ENCODE peak calls at places on chromosomes 11 and 22, in six cellular contexts. One of them, this sample, is unnamed.
A peak's percentile ranks its signal among the peaks of the same experiment; 100 is the strongest.

GRCh38 chr11:73201888-73202810 is 15.9 kb upstream of the P2RY2 start:
- DNase-seq in activated CD8-positive, alpha-beta memory T cell treated with anti-CD3 and anti-CD28 coated beads for 48 hours: no peak
- DNase-seq in SHP77 treated with DMSO at 0.1 percent for 48 hours: no peak
- DNase-seq in posterior cingulate gyrus: no peak
- DNase-seq in stimulated activated CD4-positive, alpha-beta T cell treated with anti-CD3 and anti-CD28 coated beads, Interleukin-2, amount 100 ng/mL, for 48 hours: no peak
- DNase-seq in activated T-cell treated with anti-CD3 and anti-CD28 coated beads for 1 hour: no peak
- DNase-seq in this sample: no peak

GRCh38 chr11:2794947-2795346 is 90.6 kb downstream of the CDKN1C start:
- DNase-seq in activated CD8-positive, alpha-beta memory T cell treated with anti-CD3 and anti-CD28 coated beads for 48 hours: no peak
- DNase-seq in SHP77 treated with DMSO at 0.1 percent for 48 hours: no peak
- DNase-seq in posterior cingulate gyrus: no peak
- DNase-seq in stimulated activated CD4-positive, alpha-beta T cell treated with anti-CD3 and anti-CD28 coated beads, Interleukin-2, amount 100 ng/mL, for 48 hours: no peak
- DNase-seq in activated T-cell treated with anti-CD3 and anti-CD28 coated beads for 1 hour: no peak
- DNase-seq in this sample: no peak

GRCh38 chr11:41845066-41845465 is 385.6 kb upstream of the LRRC4C start:
- DNase-seq in activated CD8-positive, alpha-beta memory T cell treated with anti-CD3 and anti-CD28 coated beads for 48 hours: no peak
- DNase-seq in SHP77 treated with DMSO at 0.1 percent for 48 hours: no peak
- DNase-seq in posterior cingulate gyrus: no peak
- DNase-seq in stimulated activated CD4-positive, alpha-beta T cell treated with anti-CD3 and anti-CD28 coated beads, Interleukin-2, amount 100 ng/mL, for 48 hours: no peak
- DNase-seq in activated T-cell treated with anti-CD3 and anti-CD28 coated beads for 1 hour: no peak
- DNase-seq in this sample: no peak

GRCh38 chr11:24421766-24422165 is 75.1 kb upstream of the LUZP2 start:
- DNase-seq in activated CD8-positive, alpha-beta memory T cell treated with anti-CD3 and anti-CD28 coated beads for 48 hours: no peak
- DNase-seq in SHP77 treated with DMSO at 0.1 percent for 48 hours: no peak
- DNase-seq in posterior cingulate gyrus: no peak
- DNase-seq in stimulated activated CD4-positive, alpha-beta T cell treated with anti-CD3 and anti-CD28 coated beads, Interleukin-2, amount 100 ng/mL, for 48 hours: no peak
- DNase-seq in activated T-cell treated with anti-CD3 and anti-CD28 coated beads for 1 hour: no peak
- DNase-seq in this sample: no peak

GRCh38 chr11:86743223-86744118 is 56.9 kb upstream of the PRSS23 start:
- DNase-seq in activated CD8-positive, alpha-beta memory T cell treated with anti-CD3 and anti-CD28 coated beads for 48 hours: peak; percentile 13
- DNase-seq in SHP77 treated with DMSO at 0.1 percent for 48 hours: no peak
- DNase-seq in posterior cingulate gyrus: peak; percentile 36
- DNase-seq in stimulated activated CD4-positive, alpha-beta T cell treated with anti-CD3 and anti-CD28 coated beads, Interleukin-2, amount 100 ng/mL, for 48 hours: peak; percentile 40
- DNase-seq in activated T-cell treated with anti-CD3 and anti-CD28 coated beads for 1 hour: no peak
- DNase-seq in this sample: no peak

GRCh38 chr11:71286701-71287643 is 34.6 kb upstream of the SHANK2 start:
- DNase-seq in activated CD8-positive, alpha-beta memory T cell treated with anti-CD3 and anti-CD28 coated beads for 48 hours: no peak
- DNase-seq in SHP77 treated with DMSO at 0.1 percent for 48 hours: no peak
- DNase-seq in posterior cingulate gyrus: peak; percentile 30
- DNase-seq in stimulated activated CD4-positive, alpha-beta T cell treated with anti-CD3 and anti-CD28 coated beads, Interleukin-2, amount 100 ng/mL, for 48 hours: no peak
- DNase-seq in activated T-cell treated with anti-CD3 and anti-CD28 coated beads for 1 hour: no peak
- DNase-seq in this sample: peak; percentile 47

GRCh38 chr22:24188705-24189248 is 7.5 kb downstream of the SUSD2 start:
- DNase-seq in activated CD8-positive, alpha-beta memory T cell treated with anti-CD3 and anti-CD28 coated beads for 48 hours: no peak
- DNase-seq in SHP77 treated with DMSO at 0.1 percent for 48 hours: no peak
- DNase-seq in posterior cingulate gyrus: no peak
- DNase-seq in stimulated activated CD4-positive, alpha-beta T cell treated with anti-CD3 and anti-CD28 coated beads, Interleukin-2, amount 100 ng/mL, for 48 hours: no peak
- DNase-seq in activated T-cell treated with anti-CD3 and anti-CD28 coated beads for 1 hour: no peak
- DNase-seq in this sample: no peak

GRCh38 chr22:38038426-38038825 is 18.8 kb upstream of the PICK1 start:
- DNase-seq in activated CD8-positive, alpha-beta memory T cell treated with anti-CD3 and anti-CD28 coated beads for 48 hours: no peak
- DNase-seq in SHP77 treated with DMSO at 0.1 percent for 48 hours: no peak
- DNase-seq in posterior cingulate gyrus: peak; percentile 63
- DNase-seq in stimulated activated CD4-positive, alpha-beta T cell treated with anti-CD3 and anti-CD28 coated beads, Interleukin-2, amount 100 ng/mL, for 48 hours: no peak
- DNase-seq in activated T-cell treated with anti-CD3 and anti-CD28 coated beads for 1 hour: no peak
- DNase-seq in this sample: peak; percentile 90

GRCh38 chr22:22159384-22159783 is 85.2 kb upstream of the VPREB1 start:
- DNase-seq in activated CD8-positive, alpha-beta memory T cell treated with anti-CD3 and anti-CD28 coated beads for 48 hours: no peak
- DNase-seq in SHP77 treated with DMSO at 0.1 percent for 48 hours: no peak
- DNase-seq in posterior cingulate gyrus: no peak
- DNase-seq in stimulated activated CD4-positive, alpha-beta T cell treated with anti-CD3 and anti-CD28 coated beads, Interleukin-2, amount 100 ng/mL, for 48 hours: no peak
- DNase-seq in activated T-cell treated with anti-CD3 and anti-CD28 coated beads for 1 hour: no peak
- DNase-seq in this sample: no peak

GRCh38 chr11:68298659-68299516 is 13.5 kb upstream of the LRP5 start:
- DNase-seq in activated CD8-positive, alpha-beta memory T cell treated with anti-CD3 and anti-CD28 coated beads for 48 hours: no peak
- DNase-seq in SHP77 treated with DMSO at 0.1 percent for 48 hours: peak; percentile 23
- DNase-seq in posterior cingulate gyrus: no peak
- DNase-seq in stimulated activated CD4-positive, alpha-beta T cell treated with anti-CD3 and anti-CD28 coated beads, Interleukin-2, amount 100 ng/mL, for 48 hours: no peak
- DNase-seq in activated T-cell treated with anti-CD3 and anti-CD28 coated beads for 1 hour: no peak
- DNase-seq in this sample: no peak

GRCh38 chr22:48376936-48377335 is 1450.7 kb downstream of the BRD1 start:
- DNase-seq in activated CD8-positive, alpha-beta memory T cell treated with anti-CD3 and anti-CD28 coated beads for 48 hours: no peak
- DNase-seq in SHP77 treated with DMSO at 0.1 percent for 48 hours: no peak
- DNase-seq in posterior cingulate gyrus: no peak
- DNase-seq in stimulated activated CD4-positive, alpha-beta T cell treated with anti-CD3 and anti-CD28 coated beads, Interleukin-2, amount 100 ng/mL, for 48 hours: no peak
- DNase-seq in activated T-cell treated with anti-CD3 and anti-CD28 coated beads for 1 hour: no peak
- DNase-seq in this sample: no peak

GRCh38 chr11:45212566-45213315 is 66.3 kb downstream of the PRDM11 start:
- DNase-seq in activated CD8-positive, alpha-beta memory T cell treated with anti-CD3 and anti-CD28 coated beads for 48 hours: no peak
- DNase-seq in SHP77 treated with DMSO at 0.1 percent for 48 hours: no peak
- DNase-seq in posterior cingulate gyrus: no peak
- DNase-seq in stimulated activated CD4-positive, alpha-beta T cell treated with anti-CD3 and anti-CD28 coated beads, Interleukin-2, amount 100 ng/mL, for 48 hours: no peak
- DNase-seq in activated T-cell treated with anti-CD3 and anti-CD28 coated beads for 1 hour: no peak
- DNase-seq in this sample: no peak

GRCh38 chr11:35978173-35978572 is 34.3 kb downstream of the LDLRAD3 start:
- DNase-seq in activated CD8-positive, alpha-beta memory T cell treated with anti-CD3 and anti-CD28 coated beads for 48 hours: no peak
- DNase-seq in SHP77 treated with DMSO at 0.1 percent for 48 hours: no peak
- DNase-seq in posterior cingulate gyrus: no peak
- DNase-seq in stimulated activated CD4-positive, alpha-beta T cell treated with anti-CD3 and anti-CD28 coated beads, Interleukin-2, amount 100 ng/mL, for 48 hours: no peak
- DNase-seq in activated T-cell treated with anti-CD3 and anti-CD28 coated beads for 1 hour: no peak
- DNase-seq in this sample: no peak

GRCh38 chr11:3984896-3985295 is 109.7 kb upstream of the RRM1 start:
- DNase-seq in activated CD8-positive, alpha-beta memory T cell treated with anti-CD3 and anti-CD28 coated beads for 48 hours: no peak
- DNase-seq in SHP77 treated with DMSO at 0.1 percent for 48 hours: no peak
- DNase-seq in posterior cingulate gyrus: no peak
- DNase-seq in stimulated activated CD4-positive, alpha-beta T cell treated with anti-CD3 and anti-CD28 coated beads, Interleukin-2, amount 100 ng/mL, for 48 hours: no peak
- DNase-seq in activated T-cell treated with anti-CD3 and anti-CD28 coated beads for 1 hour: peak; percentile 13
- DNase-seq in this sample: no peak

GRCh38 chr22:50289942-50290630 is 17.4 kb downstream of the PLXNB2 start:
- DNase-seq in activated CD8-positive, alpha-beta memory T cell treated with anti-CD3 and anti-CD28 coated beads for 48 hours: no peak
- DNase-seq in SHP77 treated with DMSO at 0.1 percent for 48 hours: peak; percentile 21
- DNase-seq in posterior cingulate gyrus: no peak
- DNase-seq in stimulated activated CD4-positive, alpha-beta T cell treated with anti-CD3 and anti-CD28 coated beads, Interleukin-2, amount 100 ng/mL, for 48 hours: no peak
- DNase-seq in activated T-cell treated with anti-CD3 and anti-CD28 coated beads for 1 hour: no peak
- DNase-seq in this sample: no peak

GRCh38 chr22:40665312-40665711 is 14.0 kb upstream of the MCHR1 start:
- DNase-seq in activated CD8-positive, alpha-beta memory T cell treated with anti-CD3 and anti-CD28 coated beads for 48 hours: no peak
- DNase-seq in SHP77 treated with DMSO at 0.1 percent for 48 hours: no peak
- DNase-seq in posterior cingulate gyrus: peak; percentile 57
- DNase-seq in stimulated activated CD4-positive, alpha-beta T cell treated with anti-CD3 and anti-CD28 coated beads, Interleukin-2, amount 100 ng/mL, for 48 hours: no peak
- DNase-seq in activated T-cell treated with anti-CD3 and anti-CD28 coated beads for 1 hour: no peak
- DNase-seq in this sample: no peak

GRCh38 chr22:30872282-30873041 is 96.1 kb downstream of the MORC2 start:
- DNase-seq in activated CD8-positive, alpha-beta memory T cell treated with anti-CD3 and anti-CD28 coated beads for 48 hours: no peak
- DNase-seq in SHP77 treated with DMSO at 0.1 percent for 48 hours: no peak
- DNase-seq in posterior cingulate gyrus: peak; percentile 19
- DNase-seq in stimulated activated CD4-positive, alpha-beta T cell treated with anti-CD3 and anti-CD28 coated beads, Interleukin-2, amount 100 ng/mL, for 48 hours: no peak
- DNase-seq in activated T-cell treated with anti-CD3 and anti-CD28 coated beads for 1 hour: no peak
- DNase-seq in this sample: no peak

GRCh38 chr11:73801136-73801535 is 13.5 kb downstream of the MRPL48 start:
- DNase-seq in activated CD8-positive, alpha-beta memory T cell treated with anti-CD3 and anti-CD28 coated beads for 48 hours: no peak
- DNase-seq in SHP77 treated with DMSO at 0.1 percent for 48 hours: no peak
- DNase-seq in posterior cingulate gyrus: no peak
- DNase-seq in stimulated activated CD4-positive, alpha-beta T cell treated with anti-CD3 and anti-CD28 coated beads, Interleukin-2, amount 100 ng/mL, for 48 hours: no peak
- DNase-seq in activated T-cell treated with anti-CD3 and anti-CD28 coated beads for 1 hour: no peak
- DNase-seq in this sample: no peak

GRCh38 chr22:22702159-22702873 is 57.9 kb downstream of the GGTLC2 start:
- DNase-seq in activated CD8-positive, alpha-beta memory T cell treated with anti-CD3 and anti-CD28 coated beads for 48 hours: no peak
- DNase-seq in SHP77 treated with DMSO at 0.1 percent for 48 hours: no peak
- DNase-seq in posterior cingulate gyrus: no peak
- DNase-seq in stimulated activated CD4-positive, alpha-beta T cell treated with anti-CD3 and anti-CD28 coated beads, Interleukin-2, amount 100 ng/mL, for 48 hours: no peak
- DNase-seq in activated T-cell treated with anti-CD3 and anti-CD28 coated beads for 1 hour: no peak
- DNase-seq in this sample: no peak

GRCh38 chr11:115581871-115582639 is 77.8 kb upstream of the CADM1 start:
- DNase-seq in activated CD8-positive, alpha-beta memory T cell treated with anti-CD3 and anti-CD28 coated beads for 48 hours: no peak
- DNase-seq in SHP77 treated with DMSO at 0.1 percent for 48 hours: peak; percentile 14
- DNase-seq in posterior cingulate gyrus: no peak
- DNase-seq in stimulated activated CD4-positive, alpha-beta T cell treated with anti-CD3 and anti-CD28 coated beads, Interleukin-2, amount 100 ng/mL, for 48 hours: no peak
- DNase-seq in activated T-cell treated with anti-CD3 and anti-CD28 coated beads for 1 hour: no peak
- DNase-seq in this sample: no peak

GRCh38 chr11:111944651-111945051 is 7.5 kb downstream of the DIXDC1 start:
- DNase-seq in activated CD8-positive, alpha-beta memory T cell treated with anti-CD3 and anti-CD28 coated beads for 48 hours: no peak
- DNase-seq in SHP77 treated with DMSO at 0.1 percent for 48 hours: no peak
- DNase-seq in posterior cingulate gyrus: no peak
- DNase-seq in stimulated activated CD4-positive, alpha-beta T cell treated with anti-CD3 and anti-CD28 coated beads, Interleukin-2, amount 100 ng/mL, for 48 hours: no peak
- DNase-seq in activated T-cell treated with anti-CD3 and anti-CD28 coated beads for 1 hour: no peak
- DNase-seq in this sample: no peak

GRCh38 chr11:61377461-61378160 is 14.8 kb upstream of the TMEM216 start:
- DNase-seq in activated CD8-positive, alpha-beta memory T cell treated with anti-CD3 and anti-CD28 coated beads for 48 hours: no peak
- DNase-seq in SHP77 treated with DMSO at 0.1 percent for 48 hours: no peak
- DNase-seq in posterior cingulate gyrus: no peak
- DNase-seq in stimulated activated CD4-positive, alpha-beta T cell treated with anti-CD3 and anti-CD28 coated beads, Interleukin-2, amount 100 ng/mL, for 48 hours: no peak
- DNase-seq in activated T-cell treated with anti-CD3 and anti-CD28 coated beads for 1 hour: no peak
- DNase-seq in this sample: no peak

GRCh38 chr11:46895821-46896220 is 22.5 kb downstream of the LRP4 start:
- DNase-seq in activated CD8-positive, alpha-beta memory T cell treated with anti-CD3 and anti-CD28 coated beads for 48 hours: no peak
- DNase-seq in SHP77 treated with DMSO at 0.1 percent for 48 hours: no peak
- DNase-seq in posterior cingulate gyrus: peak; percentile 81
- DNase-seq in stimulated activated CD4-positive, alpha-beta T cell treated with anti-CD3 and anti-CD28 coated beads, Interleukin-2, amount 100 ng/mL, for 48 hours: no peak
- DNase-seq in activated T-cell treated with anti-CD3 and anti-CD28 coated beads for 1 hour: no peak
- DNase-seq in this sample: no peak

GRCh38 chr11:103055174-103055890 is 36.6 kb downstream of the DCUN1D5 start:
- DNase-seq in activated CD8-positive, alpha-beta memory T cell treated with anti-CD3 and anti-CD28 coated beads for 48 hours: no peak
- DNase-seq in SHP77 treated with DMSO at 0.1 percent for 48 hours: no peak
- DNase-seq in posterior cingulate gyrus: no peak
- DNase-seq in stimulated activated CD4-positive, alpha-beta T cell treated with anti-CD3 and anti-CD28 coated beads, Interleukin-2, amount 100 ng/mL, for 48 hours: no peak
- DNase-seq in activated T-cell treated with anti-CD3 and anti-CD28 coated beads for 1 hour: no peak
- DNase-seq in this sample: no peak

GRCh38 chr11:78753297-78753696 is 178.6 kb upstream of the NARS2 start:
- DNase-seq in activated CD8-positive, alpha-beta memory T cell treated with anti-CD3 and anti-CD28 coated beads for 48 hours: no peak
- DNase-seq in SHP77 treated with DMSO at 0.1 percent for 48 hours: no peak
- DNase-seq in posterior cingulate gyrus: no peak
- DNase-seq in stimulated activated CD4-positive, alpha-beta T cell treated with anti-CD3 and anti-CD28 coated beads, Interleukin-2, amount 100 ng/mL, for 48 hours: no peak
- DNase-seq in activated T-cell treated with anti-CD3 and anti-CD28 coated beads for 1 hour: no peak
- DNase-seq in this sample: no peak

GRCh38 chr22:37147186-37147990 is 2.3 kb downstream of the IL2RB start:
- DNase-seq in activated CD8-positive, alpha-beta memory T cell treated with anti-CD3 and anti-CD28 coated beads for 48 hours: no peak
- DNase-seq in SHP77 treated with DMSO at 0.1 percent for 48 hours: no peak
- DNase-seq in posterior cingulate gyrus: no peak
- DNase-seq in stimulated activated CD4-positive, alpha-beta T cell treated with anti-CD3 and anti-CD28 coated beads, Interleukin-2, amount 100 ng/mL, for 48 hours: no peak
- DNase-seq in activated T-cell treated with anti-CD3 and anti-CD28 coated beads for 1 hour: no peak
- DNase-seq in this sample: no peak

GRCh38 chr11:103877221-103877620 is 159.2 kb upstream of the DDI1 start:
- DNase-seq in activated CD8-positive, alpha-beta memory T cell treated with anti-CD3 and anti-CD28 coated beads for 48 hours: no peak
- DNase-seq in SHP77 treated with DMSO at 0.1 percent for 48 hours: no peak
- DNase-seq in posterior cingulate gyrus: no peak
- DNase-seq in stimulated activated CD4-positive, alpha-beta T cell treated with anti-CD3 and anti-CD28 coated beads, Interleukin-2, amount 100 ng/mL, for 48 hours: no peak
- DNase-seq in activated T-cell treated with anti-CD3 and anti-CD28 coated beads for 1 hour: no peak
- DNase-seq in this sample: no peak

GRCh38 chr22:38973289-38974169 is 8.6 kb upstream of the APOBEC3B start:
- DNase-seq in activated CD8-positive, alpha-beta memory T cell treated with anti-CD3 and anti-CD28 coated beads for 48 hours: no peak
- DNase-seq in SHP77 treated with DMSO at 0.1 percent for 48 hours: no peak
- DNase-seq in posterior cingulate gyrus: no peak
- DNase-seq in stimulated activated CD4-positive, alpha-beta T cell treated with anti-CD3 and anti-CD28 coated beads, Interleukin-2, amount 100 ng/mL, for 48 hours: peak; percentile 25
- DNase-seq in activated T-cell treated with anti-CD3 and anti-CD28 coated beads for 1 hour: peak; percentile 57
- DNase-seq in this sample: no peak

GRCh38 chr11:68121067-68121899 is at the start of gene CHKA:
- DNase-seq in activated CD8-positive, alpha-beta memory T cell treated with anti-CD3 and anti-CD28 coated beads for 48 hours: peak; percentile 82
- DNase-seq in SHP77 treated with DMSO at 0.1 percent for 48 hours: peak; percentile 84
- DNase-seq in posterior cingulate gyrus: peak; percentile 91
- DNase-seq in stimulated activated CD4-positive, alpha-beta T cell treated with anti-CD3 and anti-CD28 coated beads, Interleukin-2, amount 100 ng/mL, for 48 hours: peak; percentile 77
- DNase-seq in activated T-cell treated with anti-CD3 and anti-CD28 coated beads for 1 hour: peak; percentile 75
- DNase-seq in this sample: peak; percentile 88

GRCh38 chr11:101478587-101479375 is 105.0 kb downstream of the TRPC6 start:
- DNase-seq in activated CD8-positive, alpha-beta memory T cell treated with anti-CD3 and anti-CD28 coated beads for 48 hours: no peak
- DNase-seq in SHP77 treated with DMSO at 0.1 percent for 48 hours: no peak
- DNase-seq in posterior cingulate gyrus: no peak
- DNase-seq in stimulated activated CD4-positive, alpha-beta T cell treated with anti-CD3 and anti-CD28 coated beads, Interleukin-2, amount 100 ng/mL, for 48 hours: no peak
- DNase-seq in activated T-cell treated with anti-CD3 and anti-CD28 coated beads for 1 hour: no peak
- DNase-seq in this sample: no peak

GRCh38 chr22:26822300-26822699 is 164.9 kb downstream of the MIAT start:
- DNase-seq in activated CD8-positive, alpha-beta memory T cell treated with anti-CD3 and anti-CD28 coated beads for 48 hours: no peak
- DNase-seq in SHP77 treated with DMSO at 0.1 percent for 48 hours: no peak
- DNase-seq in posterior cingulate gyrus: no peak
- DNase-seq in stimulated activated CD4-positive, alpha-beta T cell treated with anti-CD3 and anti-CD28 coated beads, Interleukin-2, amount 100 ng/mL, for 48 hours: no peak
- DNase-seq in activated T-cell treated with anti-CD3 and anti-CD28 coated beads for 1 hour: no peak
- DNase-seq in this sample: no peak

GRCh38 chr11:36346562-36347383 is 50.7 kb downstream of the PRR5L start:
- DNase-seq in activated CD8-positive, alpha-beta memory T cell treated with anti-CD3 and anti-CD28 coated beads for 48 hours: no peak
- DNase-seq in SHP77 treated with DMSO at 0.1 percent for 48 hours: no peak
- DNase-seq in posterior cingulate gyrus: no peak
- DNase-seq in stimulated activated CD4-positive, alpha-beta T cell treated with anti-CD3 and anti-CD28 coated beads, Interleukin-2, amount 100 ng/mL, for 48 hours: no peak
- DNase-seq in activated T-cell treated with anti-CD3 and anti-CD28 coated beads for 1 hour: no peak
- DNase-seq in this sample: no peak

GRCh38 chr11:130068986-130069683 is 559 bp upstream of the APLP2 start:
- DNase-seq in activated CD8-positive, alpha-beta memory T cell treated with anti-CD3 and anti-CD28 coated beads for 48 hours: no peak
- DNase-seq in SHP77 treated with DMSO at 0.1 percent for 48 hours: peak; percentile 86
- DNase-seq in posterior cingulate gyrus: peak; percentile 52
- DNase-seq in stimulated activated CD4-positive, alpha-beta T cell treated with anti-CD3 and anti-CD28 coated beads, Interleukin-2, amount 100 ng/mL, for 48 hours: no peak
- DNase-seq in activated T-cell treated with anti-CD3 and anti-CD28 coated beads for 1 hour: peak; percentile 39
- DNase-seq in this sample: peak; percentile 69

GRCh38 chr11:128862913-128863660 is 4.0 kb downstream of the KCNJ1 start:
- DNase-seq in activated CD8-positive, alpha-beta memory T cell treated with anti-CD3 and anti-CD28 coated beads for 48 hours: no peak
- DNase-seq in SHP77 treated with DMSO at 0.1 percent for 48 hours: no peak
- DNase-seq in posterior cingulate gyrus: no peak
- DNase-seq in stimulated activated CD4-positive, alpha-beta T cell treated with anti-CD3 and anti-CD28 coated beads, Interleukin-2, amount 100 ng/mL, for 48 hours: no peak
- DNase-seq in activated T-cell treated with anti-CD3 and anti-CD28 coated beads for 1 hour: no peak
- DNase-seq in this sample: no peak

GRCh38 chr11:113874920-113875413 is 405 bp downstream of the USP28 start:
- DNase-seq in activated CD8-positive, alpha-beta memory T cell treated with anti-CD3 and anti-CD28 coated beads for 48 hours: no peak
- DNase-seq in SHP77 treated with DMSO at 0.1 percent for 48 hours: no peak
- DNase-seq in posterior cingulate gyrus: no peak
- DNase-seq in stimulated activated CD4-positive, alpha-beta T cell treated with anti-CD3 and anti-CD28 coated beads, Interleukin-2, amount 100 ng/mL, for 48 hours: peak; percentile 30
- DNase-seq in activated T-cell treated with anti-CD3 and anti-CD28 coated beads for 1 hour: no peak
- DNase-seq in this sample: no peak

GRCh38 chr22:49992921-49993648 is 19.5 kb downstream of the IL17REL start:
- DNase-seq in activated CD8-positive, alpha-beta memory T cell treated with anti-CD3 and anti-CD28 coated beads for 48 hours: no peak
- DNase-seq in SHP77 treated with DMSO at 0.1 percent for 48 hours: peak; percentile 33
- DNase-seq in posterior cingulate gyrus: peak; percentile 76
- DNase-seq in stimulated activated CD4-positive, alpha-beta T cell treated with anti-CD3 and anti-CD28 coated beads, Interleukin-2, amount 100 ng/mL, for 48 hours: no peak
- DNase-seq in activated T-cell treated with anti-CD3 and anti-CD28 coated beads for 1 hour: peak; percentile 59
- DNase-seq in this sample: peak; percentile 93

GRCh38 chr22:42321908-42322561 is 51.6 kb upstream of the TCF20 start:
- DNase-seq in activated CD8-positive, alpha-beta memory T cell treated with anti-CD3 and anti-CD28 coated beads for 48 hours: no peak
- DNase-seq in SHP77 treated with DMSO at 0.1 percent for 48 hours: no peak
- DNase-seq in posterior cingulate gyrus: no peak
- DNase-seq in stimulated activated CD4-positive, alpha-beta T cell treated with anti-CD3 and anti-CD28 coated beads, Interleukin-2, amount 100 ng/mL, for 48 hours: no peak
- DNase-seq in activated T-cell treated with anti-CD3 and anti-CD28 coated beads for 1 hour: no peak
- DNase-seq in this sample: no peak

GRCh38 chr22:49411236-49411635 is 416.4 kb downstream of the BRD1 start:
- DNase-seq in activated CD8-positive, alpha-beta memory T cell treated with anti-CD3 and anti-CD28 coated beads for 48 hours: no peak
- DNase-seq in SHP77 treated with DMSO at 0.1 percent for 48 hours: no peak
- DNase-seq in posterior cingulate gyrus: no peak
- DNase-seq in stimulated activated CD4-positive, alpha-beta T cell treated with anti-CD3 and anti-CD28 coated beads, Interleukin-2, amount 100 ng/mL, for 48 hours: no peak
- DNase-seq in activated T-cell treated with anti-CD3 and anti-CD28 coated beads for 1 hour: no peak
- DNase-seq in this sample: no peak

GRCh38 chr22:39519681-39520053 is 695 bp upstream of the ATF4 start:
- DNase-seq in activated CD8-positive, alpha-beta memory T cell treated with anti-CD3 and anti-CD28 coated beads for 48 hours: no peak
- DNase-seq in SHP77 treated with DMSO at 0.1 percent for 48 hours: no peak
- DNase-seq in posterior cingulate gyrus: peak; percentile 51
- DNase-seq in stimulated activated CD4-positive, alpha-beta T cell treated with anti-CD3 and anti-CD28 coated beads, Interleukin-2, amount 100 ng/mL, for 48 hours: no peak
- DNase-seq in activated T-cell treated with anti-CD3 and anti-CD28 coated beads for 1 hour: no peak
- DNase-seq in this sample: no peak

GRCh38 chr11:79626135-79626748 is 185.4 kb upstream of the TENM4 start:
- DNase-seq in activated CD8-positive, alpha-beta memory T cell treated with anti-CD3 and anti-CD28 coated beads for 48 hours: no peak
- DNase-seq in SHP77 treated with DMSO at 0.1 percent for 48 hours: no peak
- DNase-seq in posterior cingulate gyrus: no peak
- DNase-seq in stimulated activated CD4-positive, alpha-beta T cell treated with anti-CD3 and anti-CD28 coated beads, Interleukin-2, amount 100 ng/mL, for 48 hours: no peak
- DNase-seq in activated T-cell treated with anti-CD3 and anti-CD28 coated beads for 1 hour: no peak
- DNase-seq in this sample: no peak